ENCODE peak calls at places on chromosome 7, in four cellular contexts. One of them, this sample, is unnamed.

GRCh38 chr7:134327896-134328295 is 11.2 kb upstream of the SLC35B4 start:
- DNase-seq in HFF-Myc: peak; percentile 36
- DNase-seq in stimulated activated CD4-positive, alpha-beta T cell treated with anti-CD3 and anti-CD28 coated beads, Interleukin-15, amount 100 ng/mL, for 1 hour: no peak
- DNase-seq in EL: peak; percentile 69
- DNase-seq in this sample: no peak

GRCh38 chr7:149232362-149232761 is 7.1 kb upstream of the ZNF212 start:
- DNase-seq in HFF-Myc: no peak
- DNase-seq in stimulated activated CD4-positive, alpha-beta T cell treated with anti-CD3 and anti-CD28 coated beads, Interleukin-15, amount 100 ng/mL, for 1 hour: no peak
- DNase-seq in EL: no peak
- DNase-seq in this sample: no peak

GRCh38 chr7:27906385-27907091 is 166.6 kb downstream of the TAX1BP1 start:
- DNase-seq in stimulated activated CD4-positive, alpha-beta T cell treated with anti-CD3 and anti-CD28 coated beads, Interleukin-15, amount 100 ng/mL, for 1 hour: no peak
- DNase-seq in HFF-Myc: no peak
- DNase-seq in EL: no peak
- DNase-seq in this sample: no peak

GRCh38 chr7:30915751-30916150 is 4.1 kb downstream of the AQP1 start:
- DNase-seq in EL: no peak
- DNase-seq in stimulated activated CD4-positive, alpha-beta T cell treated with anti-CD3 and anti-CD28 coated beads, Interleukin-15, amount 100 ng/mL, for 1 hour: no peak
- DNase-seq in HFF-Myc: no peak
- DNase-seq in this sample: no peak

GRCh38 chr7:116521046-116521664 is 3.7 kb upstream of the CAV1 start:
- DNase-seq in EL: peak; percentile 45
- DNase-seq in HFF-Myc: no peak
- DNase-seq in stimulated activated CD4-positive, alpha-beta T cell treated with anti-CD3 and anti-CD28 coated beads, Interleukin-15, amount 100 ng/mL, for 1 hour: no peak
- DNase-seq in this sample: no peak

GRCh38 chr7:77367976-77368375 is 48.2 kb downstream of the GSAP start:
- DNase-seq in stimulated activated CD4-positive, alpha-beta T cell treated with anti-CD3 and anti-CD28 coated beads, Interleukin-15, amount 100 ng/mL, for 1 hour: no peak
- DNase-seq in HFF-Myc: no peak
- DNase-seq in EL: no peak
- DNase-seq in this sample: no peak

GRCh38 chr7:83648464-83649241 is at the start of gene SEMA3E:
- DNase-seq in stimulated activated CD4-positive, alpha-beta T cell treated with anti-CD3 and anti-CD28 coated beads, Interleukin-15, amount 100 ng/mL, for 1 hour: no peak
- DNase-seq in HFF-Myc: no peak
- DNase-seq in EL: peak; percentile 45
- DNase-seq in this sample: no peak

GRCh38 chr7:157404845-157405481 is 68.2 kb downstream of the DNAJB6 start:
- DNase-seq in EL: peak; percentile 98
- DNase-seq in stimulated activated CD4-positive, alpha-beta T cell treated with anti-CD3 and anti-CD28 coated beads, Interleukin-15, amount 100 ng/mL, for 1 hour: no peak
- DNase-seq in HFF-Myc: peak; percentile 95
- DNase-seq in this sample: no peak

GRCh38 chr7:130893441-130893894 is 159.5 kb upstream of the KLF14 start:
- DNase-seq in HFF-Myc: no peak
- DNase-seq in EL: peak; percentile 63
- DNase-seq in stimulated activated CD4-positive, alpha-beta T cell treated with anti-CD3 and anti-CD28 coated beads, Interleukin-15, amount 100 ng/mL, for 1 hour: no peak
- DNase-seq in this sample: no peak

GRCh38 chr7:137871173-137871915 is 24.6 kb upstream of the DGKI start:
- DNase-seq in HFF-Myc: no peak
- DNase-seq in EL: no peak
- DNase-seq in stimulated activated CD4-positive, alpha-beta T cell treated with anti-CD3 and anti-CD28 coated beads, Interleukin-15, amount 100 ng/mL, for 1 hour: no peak
- DNase-seq in this sample: no peak

GRCh38 chr7:712601-713457 is 13.7 kb upstream of the DNAAF5 start:
- DNase-seq in stimulated activated CD4-positive, alpha-beta T cell treated with anti-CD3 and anti-CD28 coated beads, Interleukin-15, amount 100 ng/mL, for 1 hour: no peak
- DNase-seq in EL: no peak
- DNase-seq in HFF-Myc: no peak
- DNase-seq in this sample: no peak

GRCh38 chr7:363626-364025 is 73.7 kb downstream of the FOXL3 start:
- DNase-seq in HFF-Myc: no peak
- DNase-seq in stimulated activated CD4-positive, alpha-beta T cell treated with anti-CD3 and anti-CD28 coated beads, Interleukin-15, amount 100 ng/mL, for 1 hour: no peak
- DNase-seq in EL: no peak
- DNase-seq in this sample: no peak

GRCh38 chr7:19773361-19773760 is at the start of gene TMEM196:
- DNase-seq in stimulated activated CD4-positive, alpha-beta T cell treated with anti-CD3 and anti-CD28 coated beads, Interleukin-15, amount 100 ng/mL, for 1 hour: no peak
- DNase-seq in HFF-Myc: no peak
- DNase-seq in EL: no peak
- DNase-seq in this sample: no peak

GRCh38 chr7:116511552-116512523 is 12.3 kb downstream of the CAV2 start:
- DNase-seq in stimulated activated CD4-positive, alpha-beta T cell treated with anti-CD3 and anti-CD28 coated beads, Interleukin-15, amount 100 ng/mL, for 1 hour: no peak
- DNase-seq in HFF-Myc: no peak
- DNase-seq in EL: peak; percentile 85
- DNase-seq in this sample: no peak

GRCh38 chr7:138565071-138565450 is 105.0 kb downstream of the TRIM24 start:
- DNase-seq in EL: no peak
- DNase-seq in stimulated activated CD4-positive, alpha-beta T cell treated with anti-CD3 and anti-CD28 coated beads, Interleukin-15, amount 100 ng/mL, for 1 hour: no peak
- DNase-seq in HFF-Myc: no peak
- DNase-seq in this sample: no peak

GRCh38 chr7:92228742-92229141 is 17.0 kb downstream of the KRIT1 start:
- DNase-seq in stimulated activated CD4-positive, alpha-beta T cell treated with anti-CD3 and anti-CD28 coated beads, Interleukin-15, amount 100 ng/mL, for 1 hour: no peak
- DNase-seq in EL: no peak
- DNase-seq in HFF-Myc: no peak
- DNase-seq in this sample: no peak

GRCh38 chr7:22153427-22154106 is 203.4 kb downstream of the RAPGEF5 start:
- DNase-seq in EL: no peak
- DNase-seq in stimulated activated CD4-positive, alpha-beta T cell treated with anti-CD3 and anti-CD28 coated beads, Interleukin-15, amount 100 ng/mL, for 1 hour: no peak
- DNase-seq in HFF-Myc: no peak
- DNase-seq in this sample: no peak

GRCh38 chr7:110521357-110521756 is 569.6 kb upstream of the LRRN3 start:
- DNase-seq in EL: no peak
- DNase-seq in stimulated activated CD4-positive, alpha-beta T cell treated with anti-CD3 and anti-CD28 coated beads, Interleukin-15, amount 100 ng/mL, for 1 hour: no peak
- DNase-seq in HFF-Myc: no peak
- DNase-seq in this sample: no peak

GRCh38 chr7:50502001-50502684 is 52.0 kb upstream of the FIGNL1 start:
- DNase-seq in EL: peak; percentile 87
- DNase-seq in stimulated activated CD4-positive, alpha-beta T cell treated with anti-CD3 and anti-CD28 coated beads, Interleukin-15, amount 100 ng/mL, for 1 hour: no peak
- DNase-seq in HFF-Myc: peak; percentile 43
- DNase-seq in this sample: no peak

GRCh38 chr7:87216701-87217508 is 2.6 kb downstream of the TMEM243 start:
- DNase-seq in HFF-Myc: no peak
- DNase-seq in stimulated activated CD4-positive, alpha-beta T cell treated with anti-CD3 and anti-CD28 coated beads, Interleukin-15, amount 100 ng/mL, for 1 hour: no peak
- DNase-seq in EL: no peak
- DNase-seq in this sample: no peak

This sample was measured in cortex of kidney.